ENCODE peak calls at places on chromosomes 12 and 14, in ten cellular contexts. I is PC-3; A is CD8-positive, alpha-beta memory T cell; P is aorta; F is right lobe of liver; M is naive thymus-derived CD4-positive, alpha-beta T cell; X is lung; W is CD4-positive, alpha-beta T cell; K is mesenchymal stem cell; T is NT2/D1. Z is an unnamed sample.

GRCh38 chr14:30558675-30559555 is at the start of gene G2E3:
- DNase-seq in X (peak; percentile 91), I (peak; percentile 93), K (peak; percentile 88), A (peak; percentile 83), W (peak; percentile 85), P (peak; percentile 96), M (peak; percentile 75), F (peak; percentile 90), T (peak; percentile 66), Z (peak; percentile 83)

GRCh38 chr14:85418716-85419115 is 111.2 kb upstream of the FLRT2 start:
- DNase-seq in X (no peak), T (no peak), P (no peak), K (no peak), A (no peak), I (no peak), M (no peak), W (no peak), F (no peak), Z (no peak)

GRCh38 chr14:23481992-23482813 is 12.7 kb downstream of the NGDN start:
- DNase-seq in P (no peak), X (no peak), F (no peak), K (no peak), A (no peak), T (no peak), W (no peak), M (no peak), I (no peak), Z (no peak)

GRCh38 chr14:99196310-99196650 is 75.7 kb downstream of the BCL11B start:
- DNase-seq in P (no peak), I (no peak), T (no peak), F (no peak), M (no peak), X (no peak), W (no peak), A (no peak), K (no peak), Z (no peak)

GRCh38 chr12:124867389-124867930 is 3.8 kb upstream of the SCARB1 start:
- DNase-seq in F (no peak), W (no peak), X (no peak), T (no peak), A (no peak), M (no peak), P (no peak), I (peak; percentile 63), K (peak; percentile 68), Z (no peak)

GRCh38 chr12:132620113-132620892 is 1.7 kb downstream of the P2RX2 start:
- DNase-seq in X (no peak), W (no peak), F (no peak), I (no peak), T (no peak), P (no peak), K (no peak), A (no peak), M (no peak), Z (no peak)

GRCh38 chr12:17992002-17992656 is 97.9 kb downstream of the RERGL start:
- DNase-seq in K (peak; percentile 30), T (peak; percentile 76), F (no peak), I (peak; percentile 53), M (no peak), X (no peak), P (no peak), A (no peak), W (no peak), Z (no peak)

GRCh38 chr12:32024884-32025599 is 65.8 kb downstream of the RESF1 start:
- DNase-seq in P (no peak), T (no peak), K (no peak), F (no peak), W (no peak), X (no peak), A (no peak), I (no peak), M (no peak), Z (no peak)

GRCh38 chr14:102620413-102620812 is 28.0 kb downstream of the RCOR1 start:
- DNase-seq in T (no peak), P (no peak), K (peak; percentile 69), F (no peak), W (no peak), X (no peak), M (no peak), I (no peak), A (no peak), Z (no peak)

GRCh38 chr12:100265732-100266131 is 1.1 kb downstream of the DEPDC4 start:
- DNase-seq in W (no peak), K (no peak), M (no peak), X (no peak), P (no peak), F (no peak), A (no peak), I (no peak), T (no peak), Z (no peak)

GRCh38 chr14:104144911-104145825 is 6.8 kb downstream of the KIF26A start:
- DNase-seq in F (no peak), K (no peak), T (no peak), X (no peak), M (no peak), P (peak; percentile 69), W (no peak), A (no peak), I (no peak), Z (peak; percentile 54)

GRCh38 chr12:111954974-111955373 is 58.0 kb downstream of the TMEM116 start:
- DNase-seq in M (no peak), W (no peak), T (no peak), K (no peak), F (no peak), I (peak; percentile 79), X (no peak), P (no peak), A (no peak), Z (no peak)

GRCh38 chr12:56551070-56551469 is 29.4 kb downstream of the RBMS2 start:
- DNase-seq in F (no peak), K (no peak), T (no peak), M (no peak), P (no peak), A (no peak), W (no peak), I (no peak), X (no peak), Z (no peak)
- H3K27me3 ChIP-seq in F (no peaks in the 10 kb centered on the region), K (no peaks in the 10 kb centered on the region), T (no peaks in the 10 kb centered on the region), M (no peaks in the 10 kb centered on the region), P (no peaks in the 10 kb centered on the region), A (no peaks in the 10 kb centered on the region), W (no peaks in the 10 kb centered on the region), I (no peaks in the 10 kb centered on the region), X (no peaks in the 10 kb centered on the region), Z (no peaks in the 10 kb centered on the region)

GRCh38 chr12:127450822-127451221 is 816.1 kb upstream of the TMEM132C start:
- DNase-seq in A (no peak), F (no peak), W (no peak), K (no peak), X (no peak), M (no peak), P (no peak), T (no peak), I (no peak), Z (no peak)

GRCh38 chr12:127457726-127458125 is 809.2 kb upstream of the TMEM132C start:
- DNase-seq in A (no peak), P (no peak), W (no peak), K (no peak), M (no peak), I (no peak), T (no peak), X (no peak), F (no peak), Z (no peak)

GRCh38 chr12:127459687-127460086 is 807.3 kb upstream of the TMEM132C start:
- DNase-seq in F (no peak), P (no peak), M (no peak), T (no peak), W (no peak), A (no peak), I (no peak), K (no peak), X (no peak), Z (no peak)

GRCh38 chr12:127459166-127459565 is 807.8 kb upstream of the TMEM132C start:
- DNase-seq in K (peak; percentile 24), M (no peak), F (no peak), P (no peak), A (no peak), X (no peak), W (no peak), I (peak; percentile 50), T (no peak), Z (no peak)

DNA sequence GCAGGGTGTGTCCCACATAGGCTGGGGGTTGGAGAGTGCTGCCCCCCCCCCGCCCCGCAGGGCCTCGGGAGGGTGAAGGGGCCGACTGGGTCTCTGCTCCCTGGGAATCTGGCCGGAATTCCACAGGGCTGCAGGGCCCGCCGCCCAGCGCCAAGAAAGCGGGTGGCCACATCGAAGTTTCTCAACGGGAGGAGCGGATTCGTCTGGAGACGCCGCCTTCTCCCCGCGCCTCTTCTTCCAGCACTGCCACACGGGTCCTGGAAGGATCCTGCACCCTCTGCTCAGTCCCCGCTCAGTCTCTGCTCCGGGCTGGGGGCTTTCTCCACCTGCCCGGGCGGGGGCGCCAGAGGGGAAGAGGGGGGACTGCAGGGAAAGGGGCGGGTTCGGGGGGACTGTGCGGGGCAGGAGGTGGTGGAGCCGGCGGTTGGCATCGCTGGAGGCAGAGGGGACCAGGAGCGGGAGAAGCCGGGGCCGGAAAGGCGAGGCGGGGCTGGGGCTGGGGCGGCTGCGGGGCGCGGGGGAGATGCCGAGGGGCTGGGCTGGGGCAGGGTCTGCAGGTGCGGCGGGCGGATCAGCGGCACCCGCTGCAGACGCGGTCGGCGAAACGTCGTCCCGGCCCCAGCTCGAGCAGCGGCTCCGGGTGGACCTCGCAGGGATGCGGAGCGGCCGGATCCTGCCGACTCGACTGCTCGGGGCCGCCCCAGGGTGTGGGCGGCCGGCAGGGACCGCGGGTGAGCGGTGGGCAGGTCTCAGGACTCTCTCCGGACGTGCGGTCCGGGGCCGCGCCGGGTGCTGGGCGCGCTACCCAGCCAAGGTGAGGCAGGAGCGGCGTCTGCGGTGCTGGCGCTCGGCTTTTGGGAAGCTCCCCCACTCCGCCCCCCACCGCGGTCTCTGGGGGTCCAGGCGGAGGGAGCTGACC is 811.4 kb upstream of the TMEM132C start:
- DNase-seq in T (no peak), I (no peak), W (no peak), X (no peak), K (no peak), F (no peak), P (no peak), A (no peak), M (no peak), Z (no peak)
- H3K27me3 ChIP-seq in T (peaks cover 43% of the 10 kb centered on the region), I (peaks cover 29% of the 10 kb centered on the region), W (peaks cover 12% of the 10 kb centered on the region), X (peaks cover 21% of the 10 kb centered on the region), K (peaks cover 21% of the 10 kb centered on the region), F (no peaks in the 10 kb centered on the region), P (no peaks in the 10 kb centered on the region), A (no peaks in the 10 kb centered on the region), M (no peaks in the 10 kb centered on the region), Z (no peaks in the 10 kb centered on the region)

DNA sequence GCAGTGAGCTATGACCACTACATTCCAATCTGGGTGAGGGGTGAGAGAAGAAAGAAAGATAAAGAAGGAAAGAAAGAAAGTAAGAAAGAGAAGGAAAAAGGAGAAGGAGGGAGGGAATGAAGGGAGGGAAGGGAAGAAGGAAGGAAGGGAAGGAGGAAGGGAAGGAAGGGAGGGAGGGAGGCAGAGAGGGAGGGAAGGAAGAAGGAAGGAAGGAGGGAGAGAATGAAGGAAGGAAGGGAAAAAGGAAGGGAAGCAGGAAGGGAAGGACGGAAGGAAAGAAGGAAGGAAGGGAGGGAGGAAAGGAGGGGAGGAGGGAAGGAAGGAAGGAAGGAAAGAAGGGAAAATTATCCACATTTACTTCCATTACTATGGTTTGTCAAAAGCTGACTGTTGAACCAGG is 39.4 kb upstream of the HOXC13 start:
- DNase-seq in P (no peak), F (no peak), T (no peak), X (no peak), M (no peak), I (no peak), K (no peak), W (no peak), A (no peak), Z (no peak)
- H3K27me3 ChIP-seq in P (no peaks in the 10 kb centered on the region), F (no peaks in the 10 kb centered on the region), T (no peaks in the 10 kb centered on the region), X (no peaks in the 10 kb centered on the region), M (peaks cover 5% of the 10 kb centered on the region), I (no peaks in the 10 kb centered on the region), K (peaks cover 52% of the 10 kb centered on the region), W (peaks cover 71% of the 10 kb centered on the region), A (peaks cover 10% of the 10 kb centered on the region), Z (no peaks in the 10 kb centered on the region)

GRCh38 chr14:101072945-101073597 is 169.5 kb upstream of the RTL1 start:
- DNase-seq in W (peak; percentile 19), A (no peak), X (peak; percentile 29), T (peak; percentile 75), K (peak; percentile 95), P (peak; percentile 88), F (peak; percentile 39), I (peak; percentile 99), M (no peak), Z (no peak)
- H3K27me3 ChIP-seq in W (peaks cover 36% of the 10 kb centered on the region), A (no peaks in the 10 kb centered on the region), X (peaks cover 5% of the 10 kb centered on the region), T (peaks cover 13% of the 10 kb centered on the region), K (no peaks in the 10 kb centered on the region), P (no peaks in the 10 kb centered on the region), F (no peaks in the 10 kb centered on the region), I (no peaks in the 10 kb centered on the region), M (no peaks in the 10 kb centered on the region), Z (peaks cover 48% of the 10 kb centered on the region)